ENCODE peak calls at places on chromosomes 4 and X, in ten cellular contexts. One of them, this sample, is unnamed. For H3K4me1, the result is how much of the 10 kb centered on the place peaks cover.

GRCh38 chr4:156362581-156362980 is 408.9 kb upstream of the CTSO start:
- DNase-seq in thoracic aorta: no peak
- DNase-seq in heart left ventricle: no peak
- DNase-seq in keratinocyte: no peak
- DNase-seq in neural progenitor cell: no peak
- DNase-seq in OCI-LY7: no peak
- DNase-seq in tibial artery: no peak
- DNase-seq in heart right ventricle: no peak
- DNase-seq in stomach: no peak
- DNase-seq in endodermal cell: no peak
- DNase-seq in this sample: no peak

GRCh38 chr4:89296399-89296798 is 11.2 kb downstream of the GPRIN3 start:
- DNase-seq in thoracic aorta: no peak
- DNase-seq in heart left ventricle: no peak
- DNase-seq in keratinocyte: no peak
- DNase-seq in neural progenitor cell: no peak
- DNase-seq in OCI-LY7: no peak
- DNase-seq in tibial artery: no peak
- DNase-seq in heart right ventricle: no peak
- DNase-seq in stomach: no peak
- DNase-seq in endodermal cell: no peak
- DNase-seq in this sample: no peak

GRCh38 chr4:107709916-107710315 is 10.1 kb downstream of the PAPSS1 start:
- DNase-seq in thoracic aorta: no peak
- DNase-seq in heart left ventricle: no peak
- DNase-seq in keratinocyte: no peak
- DNase-seq in neural progenitor cell: no peak
- DNase-seq in OCI-LY7: no peak
- DNase-seq in tibial artery: no peak
- DNase-seq in heart right ventricle: no peak
- DNase-seq in stomach: no peak
- DNase-seq in endodermal cell: no peak
- DNase-seq in this sample: no peak

GRCh38 chr4:88591787-88592599 is at the start of gene HERC3:
- DNase-seq in thoracic aorta: peak
- DNase-seq in heart left ventricle: peak
- DNase-seq in keratinocyte: no peak
- DNase-seq in neural progenitor cell: peak
- DNase-seq in OCI-LY7: peak
- DNase-seq in tibial artery: peak
- DNase-seq in heart right ventricle: peak
- DNase-seq in stomach: peak
- DNase-seq in endodermal cell: peak
- DNase-seq in this sample: peak

GRCh38 chrX:53280703-53281320 is 572 bp downstream of the IQSEC2 start:
- DNase-seq in thoracic aorta: no peak
- DNase-seq in heart left ventricle: peak
- DNase-seq in keratinocyte: peak
- DNase-seq in neural progenitor cell: peak
- DNase-seq in OCI-LY7: no peak
- DNase-seq in tibial artery: peak
- DNase-seq in heart right ventricle: peak
- DNase-seq in stomach: no peak
- DNase-seq in endodermal cell: peak
- DNase-seq in this sample: peak

GRCh38 chrX:24357101-24357500 is 3.3 kb upstream of the SUPT20HL1 start:
- DNase-seq in thoracic aorta: no peak
- DNase-seq in heart left ventricle: no peak
- DNase-seq in keratinocyte: no peak
- DNase-seq in neural progenitor cell: no peak
- DNase-seq in OCI-LY7: no peak
- DNase-seq in tibial artery: no peak
- DNase-seq in heart right ventricle: no peak
- DNase-seq in stomach: no peak
- DNase-seq in endodermal cell: no peak
- DNase-seq in this sample: no peak

GRCh38 chr4:94490437-94490836 is 38.7 kb downstream of the PDLIM5 start:
- DNase-seq in thoracic aorta: no peak
- DNase-seq in heart left ventricle: no peak
- DNase-seq in keratinocyte: no peak
- DNase-seq in neural progenitor cell: no peak
- DNase-seq in OCI-LY7: no peak
- DNase-seq in tibial artery: no peak
- DNase-seq in heart right ventricle: no peak
- DNase-seq in stomach: no peak
- DNase-seq in endodermal cell: no peak
- DNase-seq in this sample: no peak

GRCh38 chrX:38898261-38898660 is 97.0 kb downstream of the MID1IP1 start:
- DNase-seq in thoracic aorta: no peak
- DNase-seq in heart left ventricle: no peak
- DNase-seq in keratinocyte: no peak
- DNase-seq in neural progenitor cell: no peak
- DNase-seq in OCI-LY7: peak
- DNase-seq in tibial artery: no peak
- DNase-seq in heart right ventricle: no peak
- DNase-seq in stomach: no peak
- DNase-seq in endodermal cell: no peak
- DNase-seq in this sample: no peak

GRCh38 chrX:115058276-115058675 is 40.9 kb upstream of the IL13RA2 start:
- DNase-seq in thoracic aorta: no peak
- DNase-seq in heart left ventricle: no peak
- DNase-seq in keratinocyte: no peak
- DNase-seq in neural progenitor cell: no peak
- DNase-seq in OCI-LY7: no peak
- DNase-seq in tibial artery: no peak
- DNase-seq in heart right ventricle: peak
- DNase-seq in stomach: no peak
- DNase-seq in endodermal cell: no peak
- DNase-seq in this sample: no peak

GRCh38 chr4:146132445-146132844 is 43.1 kb upstream of the LSM6 start:
- DNase-seq in thoracic aorta: no peak
- DNase-seq in heart left ventricle: no peak
- DNase-seq in keratinocyte: no peak
- DNase-seq in neural progenitor cell: no peak
- DNase-seq in OCI-LY7: no peak
- DNase-seq in tibial artery: no peak
- DNase-seq in heart right ventricle: no peak
- DNase-seq in stomach: no peak
- DNase-seq in endodermal cell: no peak
- DNase-seq in this sample: no peak

GRCh38 chr4:1567808-1568581 is 116.1 kb downstream of the FAM53A start:
- DNase-seq in thoracic aorta: no peak
- DNase-seq in heart left ventricle: peak
- DNase-seq in keratinocyte: no peak
- DNase-seq in neural progenitor cell: peak
- DNase-seq in OCI-LY7: no peak
- DNase-seq in tibial artery: no peak
- DNase-seq in heart right ventricle: no peak
- DNase-seq in stomach: peak
- DNase-seq in endodermal cell: peak
- DNase-seq in this sample: peak

GRCh38 chr4:72971572-72971971 is 97.9 kb downstream of the COX18 start:
- DNase-seq in thoracic aorta: no peak
- DNase-seq in heart left ventricle: no peak
- DNase-seq in keratinocyte: peak
- DNase-seq in neural progenitor cell: no peak
- DNase-seq in OCI-LY7: no peak
- DNase-seq in tibial artery: no peak
- DNase-seq in heart right ventricle: no peak
- DNase-seq in stomach: no peak
- DNase-seq in endodermal cell: no peak
- DNase-seq in this sample: no peak

GRCh38 chr4:76960014-76960413 is 10.5 kb downstream of the SEPTIN11 start:
- DNase-seq in thoracic aorta: no peak
- DNase-seq in heart left ventricle: no peak
- DNase-seq in keratinocyte: no peak
- DNase-seq in neural progenitor cell: no peak
- DNase-seq in OCI-LY7: no peak
- DNase-seq in tibial artery: no peak
- DNase-seq in heart right ventricle: no peak
- DNase-seq in stomach: no peak
- DNase-seq in endodermal cell: no peak
- DNase-seq in this sample: no peak

GRCh38 chr4:109801099-109801789 is 555 bp downstream of the CFI start:
- DNase-seq in thoracic aorta: no peak
- DNase-seq in heart left ventricle: no peak
- DNase-seq in keratinocyte: no peak
- DNase-seq in neural progenitor cell: no peak
- DNase-seq in OCI-LY7: no peak
- DNase-seq in tibial artery: no peak
- DNase-seq in heart right ventricle: no peak
- DNase-seq in stomach: no peak
- DNase-seq in endodermal cell: no peak
- DNase-seq in this sample: no peak

GRCh38 chrX:47797084-47797483 is 39.6 kb upstream of the ZNF81 start:
- DNase-seq in thoracic aorta: no peak
- DNase-seq in heart left ventricle: peak
- DNase-seq in keratinocyte: no peak
- DNase-seq in neural progenitor cell: no peak
- DNase-seq in OCI-LY7: no peak
- DNase-seq in tibial artery: no peak
- DNase-seq in heart right ventricle: no peak
- DNase-seq in stomach: no peak
- DNase-seq in endodermal cell: no peak
- DNase-seq in this sample: peak

GRCh38 chr4:19857405-19857804 is 394.3 kb upstream of the SLIT2 start:
- DNase-seq in thoracic aorta: no peak
- DNase-seq in heart left ventricle: no peak
- DNase-seq in keratinocyte: no peak
- DNase-seq in neural progenitor cell: no peak
- DNase-seq in OCI-LY7: no peak
- DNase-seq in tibial artery: no peak
- DNase-seq in heart right ventricle: no peak
- DNase-seq in stomach: no peak
- DNase-seq in endodermal cell: no peak
- DNase-seq in this sample: no peak

DNA sequence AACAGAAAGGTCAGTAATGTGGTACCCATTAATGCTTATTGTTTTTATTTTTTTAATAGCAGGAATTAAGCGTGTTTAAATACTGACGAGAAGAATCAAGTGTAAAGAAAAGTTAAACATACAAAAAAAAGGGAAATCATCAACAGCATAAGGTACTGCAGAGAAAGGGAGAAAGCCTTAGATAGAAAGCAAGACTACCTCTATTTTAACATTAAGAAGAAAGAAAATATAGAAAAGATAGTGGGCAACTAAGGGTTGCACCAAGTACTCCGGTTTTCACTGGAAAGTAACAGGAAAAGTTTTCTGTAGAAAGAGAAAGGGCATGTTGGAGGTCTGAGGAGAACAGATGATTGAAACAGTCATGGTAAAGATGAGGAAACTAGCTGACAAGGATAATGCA is 41.9 kb downstream of the FBXW7 start:
- DNase-seq in thoracic aorta: no peak
- DNase-seq in heart left ventricle: no peak
- DNase-seq in keratinocyte: no peak
- DNase-seq in neural progenitor cell: no peak
- DNase-seq in OCI-LY7: no peak
- DNase-seq in tibial artery: no peak
- DNase-seq in heart right ventricle: no peak
- DNase-seq in stomach: no peak
- DNase-seq in endodermal cell: no peak
- DNase-seq in this sample: no peak
- H3K4me1 ChIP-seq in thoracic aorta: under half
- H3K4me1 ChIP-seq in heart left ventricle: under half
- H3K4me1 ChIP-seq in keratinocyte: under half
- H3K4me1 ChIP-seq in neural progenitor cell: under half
- H3K4me1 ChIP-seq in OCI-LY7: under half
- H3K4me1 ChIP-seq in tibial artery: under half
- H3K4me1 ChIP-seq in heart right ventricle: under half
- H3K4me1 ChIP-seq in stomach: under half
- H3K4me1 ChIP-seq in endodermal cell: under half
- H3K4me1 ChIP-seq in this sample: under half

GRCh38 chr4:150379454-150379853 is 202.5 kb upstream of the MAB21L2 start:
- DNase-seq in thoracic aorta: no peak
- DNase-seq in heart left ventricle: no peak
- DNase-seq in keratinocyte: no peak
- DNase-seq in neural progenitor cell: no peak
- DNase-seq in OCI-LY7: no peak
- DNase-seq in tibial artery: no peak
- DNase-seq in heart right ventricle: no peak
- DNase-seq in stomach: no peak
- DNase-seq in endodermal cell: no peak
- DNase-seq in this sample: no peak
- H3K27ac ChIP-seq in thoracic aorta: no peak
- H3K27ac ChIP-seq in heart left ventricle: no peak
- H3K27ac ChIP-seq in keratinocyte: no peak
- H3K27ac ChIP-seq in neural progenitor cell: no peak
- H3K27ac ChIP-seq in OCI-LY7: no peak
- H3K27ac ChIP-seq in tibial artery: no peak
- H3K27ac ChIP-seq in heart right ventricle: no peak
- H3K27ac ChIP-seq in stomach: no peak
- H3K27ac ChIP-seq in endodermal cell: no peak
- H3K27ac ChIP-seq in this sample: no peak

GRCh38 chrX:88558421-88558820 is 188.6 kb upstream of the CPXCR1 start:
- DNase-seq in thoracic aorta: no peak
- DNase-seq in heart left ventricle: no peak
- DNase-seq in keratinocyte: no peak
- DNase-seq in neural progenitor cell: no peak
- DNase-seq in OCI-LY7: no peak
- DNase-seq in tibial artery: no peak
- DNase-seq in heart right ventricle: no peak
- DNase-seq in stomach: no peak
- DNase-seq in endodermal cell: no peak
- DNase-seq in this sample: no peak

DNA sequence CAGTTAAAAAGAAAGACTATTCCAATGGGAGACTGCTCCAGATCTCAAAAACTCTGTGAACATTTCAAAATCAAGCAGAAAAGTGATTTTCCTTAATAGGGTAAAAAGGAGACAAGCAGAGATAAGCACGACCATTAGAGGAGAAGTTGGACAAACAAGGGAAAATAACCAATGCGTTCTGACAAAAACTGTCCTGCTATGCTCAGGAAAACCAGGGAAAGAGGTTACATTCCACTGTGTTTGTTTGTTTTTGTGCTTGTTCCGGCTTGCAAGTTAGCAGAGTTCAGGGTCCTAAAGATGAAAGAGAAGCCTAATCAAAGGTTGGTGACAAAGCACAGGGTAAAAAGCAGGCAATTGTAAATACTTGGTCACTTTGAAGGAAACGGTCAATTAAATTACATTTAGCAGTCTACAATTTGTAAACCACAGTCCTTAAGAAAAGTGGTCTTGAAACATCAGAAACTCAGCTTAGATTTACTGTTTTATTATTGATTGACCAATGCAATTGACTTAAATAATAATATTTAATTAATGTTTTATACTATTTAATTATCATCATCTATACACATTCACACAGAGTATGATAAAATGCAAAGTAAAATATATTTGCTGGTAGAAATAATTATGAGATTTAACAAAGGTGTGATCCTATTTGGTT is 186.2 kb upstream of the CPXCR1 start:
- DNase-seq in thoracic aorta: no peak
- DNase-seq in heart left ventricle: no peak
- DNase-seq in keratinocyte: no peak
- DNase-seq in neural progenitor cell: peak
- DNase-seq in OCI-LY7: no peak
- DNase-seq in tibial artery: no peak
- DNase-seq in heart right ventricle: no peak
- DNase-seq in stomach: no peak
- DNase-seq in endodermal cell: no peak
- DNase-seq in this sample: no peak
- H3K4me1 ChIP-seq in thoracic aorta: under half
- H3K4me1 ChIP-seq in heart left ventricle: under half
- H3K4me1 ChIP-seq in keratinocyte: under half
- H3K4me1 ChIP-seq in neural progenitor cell: under half
- H3K4me1 ChIP-seq in OCI-LY7: under half
- H3K4me1 ChIP-seq in tibial artery: under half
- H3K4me1 ChIP-seq in heart right ventricle: under half
- H3K4me1 ChIP-seq in stomach: under half
- H3K4me1 ChIP-seq in endodermal cell: under half
- H3K4me1 ChIP-seq in this sample: under half

GRCh38 chrX:9807355-9808182 is 21.3 kb downstream of the SHROOM2 start:
- DNase-seq in thoracic aorta: no peak
- DNase-seq in heart left ventricle: no peak
- DNase-seq in keratinocyte: no peak
- DNase-seq in neural progenitor cell: no peak
- DNase-seq in OCI-LY7: no peak
- DNase-seq in tibial artery: no peak
- DNase-seq in heart right ventricle: no peak
- DNase-seq in stomach: peak
- DNase-seq in endodermal cell: peak
- DNase-seq in this sample: no peak
- H3K27ac ChIP-seq in thoracic aorta: no peak
- H3K27ac ChIP-seq in heart left ventricle: no peak
- H3K27ac ChIP-seq in keratinocyte: no peak
- H3K27ac ChIP-seq in neural progenitor cell: no peak
- H3K27ac ChIP-seq in OCI-LY7: no peak
- H3K27ac ChIP-seq in tibial artery: no peak
- H3K27ac ChIP-seq in heart right ventricle: no peak
- H3K27ac ChIP-seq in stomach: peak
- H3K27ac ChIP-seq in endodermal cell: no peak
- H3K27ac ChIP-seq in this sample: no peak